ENCODE peak calls at places on chromosomes 13 and 19, in nine cellular contexts. D is ovary, J is fibroblast of mammary gland, R is AG04450, U is sigmoid colon, F is heart left ventricle, B is transverse colon, K is MM.1S, X is adrenal gland. O is an unnamed sample.

GRCh38 chr19:21439372-21439771 is 42.4 kb downstream of the ZNF493 start:
- DNase-seq in K (no peak), D (no peak), R (no peak), F (no peak), J (no peak), B (no peak), X (no peak), U (no peak), O (no peak)

GRCh38 chr13:36549771-36550170 is 117.5 kb downstream of the CCNA1 start:
- DNase-seq in F (no peak), K (no peak), J (peak), R (no peak), B (no peak), X (no peak), U (no peak), D (no peak), O (no peak)

GRCh38 chr19:15463865-15464371 is 426 bp downstream of the RASAL3 start:
- DNase-seq in X (no peak), J (no peak), B (peak), K (peak), U (no peak), R (no peak), D (no peak), F (no peak), O (no peak)

GRCh38 chr19:19342086-19343015 is 21.7 kb downstream of the MAU2 start:
- DNase-seq in F (peak), X (peak), K (peak), R (peak), D (peak), U (no peak), J (peak), B (peak), O (peak)

GRCh38 chr13:81929988-81930387 is 1589.1 kb upstream of the SPRY2 start:
- DNase-seq in F (no peak), X (no peak), B (no peak), J (peak), R (no peak), U (no peak), D (no peak), K (no peak), O (peak)

GRCh38 chr13:101467415-101467814 is 14.9 kb downstream of the ITGBL1 start:
- DNase-seq in R (no peak), U (no peak), B (no peak), X (no peak), F (no peak), J (no peak), K (no peak), D (no peak), O (no peak)

GRCh38 chr13:36370108-36370429 is 23.9 kb upstream of the SPART start:
- DNase-seq in K (no peak), X (no peak), R (no peak), F (peak), D (no peak), B (no peak), U (no peak), J (no peak), O (no peak)

GRCh38 chr13:97945342-97945741 is 8.1 kb upstream of the IPO5 start:
- DNase-seq in D (no peak), X (no peak), B (no peak), F (no peak), K (no peak), R (no peak), U (no peak), J (no peak), O (peak)

GRCh38 chr13:105991622-105992254 is 543.7 kb downstream of the EFNB2 start:
- DNase-seq in J (peak), R (no peak), U (no peak), K (no peak), X (no peak), B (no peak), D (no peak), F (no peak), O (peak)

GRCh38 chr19:39848392-39848791 is 2.2 kb upstream of the FBL start:
- DNase-seq in J (no peak), X (no peak), F (no peak), D (no peak), B (no peak), R (no peak), K (no peak), U (no peak), O (no peak)

GRCh38 chr13:100234006-100234405 is 145.1 kb downstream of the PCCA start:
- DNase-seq in R (no peak), B (no peak), J (no peak), K (no peak), D (no peak), X (no peak), U (no peak), F (no peak), O (no peak)

GRCh38 chr13:29802621-29803020 is 47.8 kb downstream of the UBL3 start:
- DNase-seq in R (no peak), J (peak), D (no peak), F (no peak), B (no peak), K (no peak), U (no peak), X (no peak), O (peak)

GRCh38 chr13:44309771-44310767 is 63.6 kb upstream of the SERP2 start:
- DNase-seq in B (peak), U (peak), R (no peak), X (no peak), J (peak), K (no peak), D (no peak), F (peak), O (no peak)

GRCh38 chr13:62512194-62513141 is 1096.8 kb upstream of the PCDH20 start:
- DNase-seq in D (no peak), K (peak), J (peak), F (no peak), U (no peak), R (peak), B (peak), X (no peak), O (peak)

GRCh38 chr13:44011036-44011435 is 131.3 kb downstream of the LACC1 start:
- DNase-seq in K (no peak), F (no peak), X (peak), R (no peak), J (no peak), D (no peak), U (no peak), B (no peak), O (peak)

GRCh38 chr13:26508885-26509284 is 48.6 kb upstream of the WASF3 start:
- DNase-seq in U (peak), X (peak), B (peak), R (peak), D (peak), J (peak), K (no peak), F (peak), O (peak)

DNA sequence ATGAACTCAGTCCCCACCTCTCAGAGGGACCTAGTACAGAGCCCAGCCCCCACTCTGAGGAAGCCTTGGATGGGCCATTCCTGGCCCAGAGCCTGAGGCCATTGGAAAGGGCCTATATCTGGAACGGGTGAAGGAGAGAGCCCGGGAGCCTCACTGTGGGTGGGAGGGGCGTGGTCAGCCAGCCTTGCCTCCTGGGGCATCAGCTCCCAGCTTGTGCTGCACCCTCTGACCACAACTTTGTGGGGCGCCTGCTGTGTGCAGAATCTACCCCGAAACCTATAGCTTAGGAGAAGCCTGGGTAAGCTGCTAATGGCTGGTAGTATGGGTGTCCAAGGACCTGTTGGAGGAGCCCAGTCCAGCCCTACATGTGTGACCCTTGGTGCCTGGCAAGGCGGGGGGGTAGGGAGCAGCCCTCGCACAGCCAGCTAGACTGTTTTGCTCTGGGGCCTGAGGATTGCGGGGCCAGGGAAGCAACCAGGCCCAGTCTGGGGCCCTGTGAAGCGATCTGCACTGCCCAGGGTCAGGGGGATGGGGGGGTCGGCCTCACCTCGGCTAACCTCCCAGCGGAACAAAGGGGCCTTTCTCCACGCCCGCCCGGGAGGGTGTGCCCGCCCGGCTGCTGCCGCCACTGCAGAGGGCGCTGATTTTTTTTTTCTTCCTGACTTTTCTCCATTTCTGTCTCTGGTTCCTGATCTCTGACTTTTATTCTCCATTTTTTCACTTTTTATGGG is 42.3 kb downstream of the LYL1 start:
- DNase-seq in U (no peak), R (no peak), D (peak), F (peak), J (peak), K (peak), X (no peak), B (peak), O (no peak)
- H3K4me3 ChIP-seq in U (peak), R (no peak), D (peak), F (peak), J (no peak), K (no peak), X (no peak), B (peak), O (no peak)

GRCh38 chr19:45467115-45467455 is 711 bp upstream of the FOSB start:
- DNase-seq in U (no peak), X (no peak), K (no peak), B (no peak), D (no peak), R (no peak), J (no peak), F (no peak), O (no peak)
- TF ChIP-seq CTCF in U (no peak), X (no peak), K (no peak), B (no peak), D (no peak), R (no peak), J (peak), F (no peak), O (no peak)

GRCh38 chr19:1066748-1067340 is at the start of gene ARHGAP45:
- DNase-seq in B (peak), K (peak), D (no peak), J (no peak), X (peak), F (peak), R (no peak), U (no peak), O (no peak)
- H3K4me3 ChIP-seq in B (peak), K (peak), D (peak), J (no peak), X (no peak), F (peak), R (peak), U (peak), O (peak)

DNA sequence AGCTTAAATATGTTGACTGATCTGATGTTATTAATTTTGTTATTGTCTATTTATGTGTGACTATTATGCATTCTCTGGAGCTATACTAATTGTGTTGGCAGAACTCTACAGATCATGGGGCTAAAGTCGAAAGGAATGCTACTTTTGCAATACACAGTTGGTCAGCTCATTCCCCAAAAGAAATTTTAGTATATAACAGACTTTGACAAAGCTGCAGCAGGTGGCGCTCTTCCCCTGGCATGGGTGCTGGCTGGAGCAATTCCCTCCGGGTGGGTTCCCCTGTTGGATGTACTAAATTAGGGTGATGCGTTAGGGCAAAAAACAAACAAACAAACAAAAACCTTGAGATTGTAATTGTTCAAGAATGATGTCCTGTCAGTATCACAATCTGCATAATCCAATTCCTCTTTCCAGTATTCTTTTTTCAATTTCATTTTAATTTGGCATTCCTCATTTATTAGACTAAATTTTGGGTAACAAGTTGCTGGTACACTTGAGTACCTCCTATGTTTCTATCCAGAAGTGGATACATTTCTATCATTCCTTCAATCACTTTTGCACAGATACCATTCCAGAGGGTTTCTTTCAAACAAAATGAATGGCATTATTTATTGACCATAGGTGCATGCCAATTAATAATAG is 322.8 kb upstream of the EDNRB start:
- DNase-seq in D (no peak), K (peak), J (peak), F (no peak), U (no peak), X (peak), B (peak), R (peak), O (peak)
- TF ChIP-seq CTCF in D (no peak), K (peak), J (peak), F (peak), U (no peak), X (peak), B (peak), R (peak), O (peak)

GRCh38 chr13:78382481-78382880 is 220.9 kb downstream of the POU4F1 start:
- DNase-seq in J (no peak), R (no peak), K (no peak), F (peak), B (no peak), X (no peak), U (no peak), D (no peak), O (no peak)
- H3K4me3 ChIP-seq in J (no peak), R (no peak), K (no peak), F (no peak), B (no peak), X (no peak), U (no peak), D (no peak), O (no peak)

DNA sequence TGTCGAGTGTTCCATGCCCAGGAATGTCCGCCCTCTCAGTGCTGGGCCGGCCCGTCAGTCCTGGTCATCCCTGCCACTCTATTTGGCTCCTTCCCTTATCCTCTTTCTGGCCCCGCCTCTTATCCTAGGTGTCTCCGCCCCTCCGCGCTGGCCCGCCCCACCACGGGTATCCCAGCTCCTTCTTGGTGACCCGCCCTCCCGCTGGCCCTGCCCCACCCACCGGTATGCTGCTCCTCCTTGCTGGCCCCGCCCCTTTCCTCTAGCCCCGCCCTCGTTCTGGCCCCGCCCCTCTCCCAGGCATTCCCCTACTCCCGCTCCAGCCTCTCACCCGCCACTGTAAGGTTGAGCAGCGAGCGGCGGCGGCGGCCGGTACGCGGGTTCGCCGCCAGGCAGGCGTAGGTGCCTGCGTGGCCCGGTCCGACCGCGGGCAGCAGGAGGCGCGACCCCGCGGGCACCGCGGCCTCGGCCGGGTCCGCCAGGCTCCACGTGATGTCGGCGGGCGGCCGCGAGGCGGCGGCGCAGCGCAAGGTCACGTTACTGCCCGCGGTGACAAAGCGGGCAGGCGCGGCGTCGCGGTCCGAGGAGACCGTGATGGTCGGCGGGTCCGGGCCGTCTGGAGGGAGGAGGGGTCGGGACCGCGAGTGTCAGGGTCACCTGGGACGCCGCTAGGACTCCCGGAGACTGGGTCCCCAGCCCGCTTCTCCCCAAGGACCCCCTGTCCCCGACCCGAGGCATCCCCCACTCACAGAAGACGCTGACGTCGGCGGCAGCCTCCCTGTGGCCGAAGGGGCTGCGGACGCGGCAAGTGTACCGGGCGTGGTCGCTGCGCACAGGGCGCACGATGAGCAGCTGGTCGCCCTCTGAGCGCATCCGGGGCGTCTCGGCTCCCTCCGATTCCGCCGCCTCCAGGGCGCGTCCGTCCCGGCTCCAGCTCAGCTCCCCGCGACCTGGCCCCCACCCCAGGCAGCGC is 2.0 kb downstream of the VSIG10L start:
- DNase-seq in U (peak), J (peak), K (no peak), B (peak), D (peak), X (peak), R (peak), F (peak), O (peak)
- TF ChIP-seq CTCF in U (no peak), J (no peak), K (no peak), B (peak), D (peak), X (no peak), R (no peak), F (no peak), O (no peak)

DNA sequence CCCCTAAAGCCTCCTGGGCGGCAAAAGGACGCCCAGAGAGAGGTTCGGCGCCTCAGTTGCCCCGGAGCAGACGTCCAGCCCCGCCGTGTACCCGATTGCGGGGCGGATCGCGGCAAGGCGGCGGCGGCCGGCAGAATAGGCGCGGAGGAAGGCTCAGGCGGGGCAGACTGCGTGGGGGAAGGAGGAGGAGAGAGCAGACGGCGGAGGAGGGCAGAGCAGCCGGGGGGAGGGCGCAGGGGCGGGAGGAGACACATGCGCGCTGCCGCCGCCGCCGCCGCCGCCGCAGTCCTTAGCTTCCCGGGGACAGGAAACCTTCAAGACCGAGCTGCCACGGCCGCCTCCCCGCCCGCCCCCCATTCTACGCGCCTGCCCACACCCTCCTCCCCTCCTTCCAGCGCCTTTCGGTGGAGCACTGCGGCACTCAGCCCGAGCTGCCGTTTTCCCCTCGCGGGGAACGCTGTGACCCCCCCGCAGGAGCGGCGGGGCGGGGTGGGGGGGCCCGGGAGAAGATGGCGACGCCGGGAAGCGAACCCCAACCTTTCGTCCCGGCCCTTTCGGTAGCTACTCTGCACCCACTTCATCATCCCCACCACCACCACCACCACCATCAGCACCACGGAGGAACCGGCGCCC is at the start of gene LRCH1:
- DNase-seq in B (peak), R (no peak), U (peak), K (peak), J (peak), D (peak), X (peak), F (peak), O (peak)
- H3K4me3 ChIP-seq in B (peak), R (peak), U (peak), K (peak), J (peak), D (peak), X (peak), F (peak), O (peak)

O was measured in choroid plexus epithelial cell.